ENCODE peak calls at places on chromosomes 12 and 14, in eight cellular contexts. T, G, A, M, S, B, P and X are unnamed samples.

GRCh38 chr14:34439090-34439489 is 22.9 kb downstream of the SPTSSA start:
- DNase-seq in T (no peak), G (no peak), A (no peak), M (no peak), S (no peak), B (no peak), P (no peak), X (no peak)

GRCh38 chr14:79293482-79293881 is 917.8 kb downstream of the DIO2 start:
- DNase-seq in T (no peak), G (no peak), A (peak; percentile 48), M (no peak), S (no peak), B (no peak), P (no peak), X (no peak)

GRCh38 chr12:29286081-29286800 is 94.7 kb downstream of the ERGIC2 start:
- DNase-seq in T (no peak), G (no peak), A (no peak), M (no peak), S (no peak), B (no peak), P (no peak), X (no peak)

GRCh38 chr12:6361834-6362233 is 13.5 kb downstream of the SCNN1A start:
- DNase-seq in T (no peak), G (no peak), A (no peak), M (no peak), S (no peak), B (peak; percentile 82), P (peak; percentile 37), X (no peak)

GRCh38 chr12:32069071-32069470 is 37.6 kb upstream of the BICD1 start:
- DNase-seq in T (no peak), G (no peak), A (no peak), M (no peak), S (no peak), B (no peak), P (peak; percentile 16), X (no peak)

GRCh38 chr12:1947081-1947480 is 28.6 kb upstream of the CACNA2D4 start:
- DNase-seq in T (no peak), G (no peak), A (no peak), M (no peak), S (peak; percentile 20), B (no peak), P (no peak), X (no peak)

GRCh38 chr12:99097170-99097569 is 452.1 kb downstream of the APAF1 start:
- DNase-seq in T (no peak), G (no peak), A (no peak), M (no peak), S (no peak), B (no peak), P (no peak), X (no peak)

GRCh38 chr14:69643430-69644200 is 32.2 kb downstream of the SUSD6 start:
- DNase-seq in T (peak; percentile 70), G (peak; percentile 95), A (no peak), M (no peak), S (no peak), B (no peak), P (peak; percentile 64), X (peak; percentile 64)